ENCODE peak calls at places on chromosome 4, in nine cellular contexts. One of them, this sample, is unnamed.

GRCh38 chr4:102037566-102037965 is 247.0 kb downstream of the BANK1 start:
- DNase-seq in tibial nerve: no peak
- DNase-seq in esophagus squamous epithelium: no peak
- DNase-seq in body of pancreas: no peak
- DNase-seq in K562: no peak
- DNase-seq in gastrocnemius medialis: no peak
- DNase-seq in uterus: no peak
- DNase-seq in IMR-90: no peak
- DNase-seq in HCT116: no peak
- DNase-seq in this sample: no peak

GRCh38 chr4:7985072-7985471 is 45.4 kb upstream of the AFAP1 start:
- DNase-seq in gastrocnemius medialis: no peak
- DNase-seq in tibial nerve: no peak
- DNase-seq in K562: no peak
- DNase-seq in esophagus squamous epithelium: no peak
- DNase-seq in IMR-90: no peak
- DNase-seq in body of pancreas: no peak
- DNase-seq in HCT116: no peak
- DNase-seq in uterus: no peak
- DNase-seq in this sample: no peak

GRCh38 chr4:140085062-140085622 is 68.8 kb downstream of the MAML3 start:
- DNase-seq in HCT116: no peak
- DNase-seq in uterus: no peak
- DNase-seq in IMR-90: peak
- DNase-seq in esophagus squamous epithelium: no peak
- DNase-seq in gastrocnemius medialis: no peak
- DNase-seq in body of pancreas: no peak
- DNase-seq in K562: no peak
- DNase-seq in tibial nerve: no peak
- DNase-seq in this sample: no peak

GRCh38 chr4:26015133-26015651 is 101.2 kb downstream of the SMIM20 start:
- DNase-seq in body of pancreas: peak
- DNase-seq in esophagus squamous epithelium: peak
- DNase-seq in tibial nerve: peak
- DNase-seq in uterus: peak
- DNase-seq in K562: no peak
- DNase-seq in HCT116: no peak
- DNase-seq in gastrocnemius medialis: peak
- DNase-seq in IMR-90: peak
- DNase-seq in this sample: no peak

GRCh38 chr4:126995235-126995634 is 637.5 kb upstream of the INTU start:
- DNase-seq in IMR-90: no peak
- DNase-seq in body of pancreas: no peak
- DNase-seq in tibial nerve: no peak
- DNase-seq in HCT116: no peak
- DNase-seq in esophagus squamous epithelium: no peak
- DNase-seq in uterus: no peak
- DNase-seq in K562: no peak
- DNase-seq in gastrocnemius medialis: no peak
- DNase-seq in this sample: no peak

GRCh38 chr4:88037936-88038335 is 30.5 kb downstream of the PKD2 start:
- DNase-seq in body of pancreas: no peak
- DNase-seq in IMR-90: no peak
- DNase-seq in uterus: no peak
- DNase-seq in HCT116: no peak
- DNase-seq in esophagus squamous epithelium: no peak
- DNase-seq in tibial nerve: no peak
- DNase-seq in gastrocnemius medialis: no peak
- DNase-seq in K562: no peak
- DNase-seq in this sample: no peak

GRCh38 chr4:148054275-148054674 is 322.4 kb downstream of the ARHGAP10 start:
- DNase-seq in gastrocnemius medialis: peak
- DNase-seq in esophagus squamous epithelium: no peak
- DNase-seq in IMR-90: no peak
- DNase-seq in body of pancreas: no peak
- DNase-seq in uterus: no peak
- DNase-seq in K562: no peak
- DNase-seq in HCT116: no peak
- DNase-seq in tibial nerve: no peak
- DNase-seq in this sample: no peak

GRCh38 chr4:165198329-165198728 is 9.0 kb upstream of the KLHL2 start:
- DNase-seq in HCT116: no peak
- DNase-seq in IMR-90: no peak
- DNase-seq in esophagus squamous epithelium: no peak
- DNase-seq in gastrocnemius medialis: no peak
- DNase-seq in K562: no peak
- DNase-seq in tibial nerve: no peak
- DNase-seq in body of pancreas: no peak
- DNase-seq in uterus: no peak
- DNase-seq in this sample: no peak

GRCh38 chr4:87057835-87058234 is 123.0 kb downstream of the AFF1 start:
- DNase-seq in esophagus squamous epithelium: no peak
- DNase-seq in tibial nerve: no peak
- DNase-seq in uterus: no peak
- DNase-seq in IMR-90: peak
- DNase-seq in gastrocnemius medialis: no peak
- DNase-seq in body of pancreas: no peak
- DNase-seq in K562: no peak
- DNase-seq in HCT116: no peak
- DNase-seq in this sample: no peak

GRCh38 chr4:185657191-185657590 is 121.9 kb upstream of the PDLIM3 start:
- DNase-seq in body of pancreas: no peak
- DNase-seq in uterus: no peak
- DNase-seq in tibial nerve: no peak
- DNase-seq in gastrocnemius medialis: no peak
- DNase-seq in HCT116: no peak
- DNase-seq in IMR-90: no peak
- DNase-seq in K562: no peak
- DNase-seq in esophagus squamous epithelium: no peak
- DNase-seq in this sample: no peak

GRCh38 chr4:27176400-27176799 is 315.8 kb downstream of the STIM2 start:
- DNase-seq in esophagus squamous epithelium: no peak
- DNase-seq in K562: peak
- DNase-seq in gastrocnemius medialis: no peak
- DNase-seq in body of pancreas: no peak
- DNase-seq in uterus: no peak
- DNase-seq in HCT116: peak
- DNase-seq in IMR-90: peak
- DNase-seq in tibial nerve: no peak
- DNase-seq in this sample: no peak

GRCh38 chr4:82797591-82798081 is 960 bp downstream of the SCD5 start:
- DNase-seq in K562: no peak
- DNase-seq in tibial nerve: no peak
- DNase-seq in body of pancreas: peak
- DNase-seq in gastrocnemius medialis: no peak
- DNase-seq in uterus: no peak
- DNase-seq in HCT116: no peak
- DNase-seq in esophagus squamous epithelium: no peak
- DNase-seq in IMR-90: peak
- DNase-seq in this sample: peak

GRCh38 chr4:130699004-130699403 is 1603.1 kb downstream of the C4orf33 start:
- DNase-seq in tibial nerve: no peak
- DNase-seq in uterus: no peak
- DNase-seq in HCT116: no peak
- DNase-seq in gastrocnemius medialis: no peak
- DNase-seq in K562: no peak
- DNase-seq in esophagus squamous epithelium: no peak
- DNase-seq in body of pancreas: no peak
- DNase-seq in IMR-90: no peak
- DNase-seq in this sample: no peak

GRCh38 chr4:176359590-176359989 is 39.8 kb downstream of the SPCS3 start:
- DNase-seq in tibial nerve: no peak
- DNase-seq in K562: no peak
- DNase-seq in body of pancreas: no peak
- DNase-seq in uterus: no peak
- DNase-seq in IMR-90: peak
- DNase-seq in HCT116: no peak
- DNase-seq in gastrocnemius medialis: no peak
- DNase-seq in esophagus squamous epithelium: no peak
- DNase-seq in this sample: no peak

GRCh38 chr4:184647391-184648101 is 1.7 kb downstream of the CASP3 start:
- DNase-seq in HCT116: no peak
- DNase-seq in uterus: no peak
- DNase-seq in tibial nerve: no peak
- DNase-seq in gastrocnemius medialis: no peak
- DNase-seq in IMR-90: peak
- DNase-seq in K562: no peak
- DNase-seq in body of pancreas: no peak
- DNase-seq in esophagus squamous epithelium: no peak
- DNase-seq in this sample: no peak
- H3K4me3 ChIP-seq in HCT116: peak
- H3K4me3 ChIP-seq in uterus: peak
- H3K4me3 ChIP-seq in tibial nerve: peak
- H3K4me3 ChIP-seq in gastrocnemius medialis: peak
- H3K4me3 ChIP-seq in IMR-90: peak
- H3K4me3 ChIP-seq in K562: peak
- H3K4me3 ChIP-seq in body of pancreas: peak
- H3K4me3 ChIP-seq in esophagus squamous epithelium: peak
- H3K4me3 ChIP-seq in this sample: peak

DNA sequence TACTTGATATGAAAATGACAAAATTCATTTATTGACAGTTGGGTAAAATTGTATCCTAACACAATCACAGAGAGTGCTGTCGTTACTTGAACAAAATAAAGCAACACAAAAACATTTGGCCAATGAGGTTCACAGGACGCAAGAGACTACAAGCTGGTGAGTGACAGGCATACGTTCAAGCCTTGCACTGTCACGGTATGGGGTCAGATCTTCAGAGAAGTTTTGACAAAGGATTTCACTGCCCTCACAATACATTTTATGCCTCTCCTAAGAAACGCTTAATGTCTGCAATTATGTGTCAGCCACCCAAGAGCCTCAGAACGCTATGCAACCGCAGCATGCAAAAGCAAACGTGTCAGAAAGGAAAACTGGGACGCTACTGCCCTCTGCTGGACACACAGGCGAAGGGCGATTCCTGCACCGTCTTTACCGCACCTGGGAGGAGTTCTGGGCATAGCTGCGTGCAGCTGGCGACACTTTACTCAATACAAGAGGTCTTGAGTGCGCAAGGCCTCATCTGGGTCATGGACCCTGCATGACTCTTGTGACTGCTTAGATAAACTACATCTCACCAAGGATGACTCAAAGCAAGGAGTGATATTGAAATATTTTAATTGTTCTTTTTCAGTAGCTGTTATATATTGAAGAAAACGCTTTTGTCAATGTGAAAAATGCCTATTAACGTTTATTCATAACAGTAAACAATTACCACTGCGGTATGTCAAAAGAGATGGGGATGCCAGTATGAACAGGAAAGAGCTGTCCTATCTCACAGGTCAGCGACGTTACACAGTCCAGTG is 147.7 kb upstream of the FRG1 start:
- DNase-seq in IMR-90: peak
- DNase-seq in uterus: no peak
- DNase-seq in body of pancreas: peak
- DNase-seq in esophagus squamous epithelium: no peak
- DNase-seq in HCT116: peak
- DNase-seq in K562: peak
- DNase-seq in gastrocnemius medialis: peak
- DNase-seq in tibial nerve: peak
- DNase-seq in this sample: peak
- TF ChIP-seq POLR2A in IMR-90: no peak
- TF ChIP-seq POLR2A in uterus: no peak
- TF ChIP-seq POLR2A in body of pancreas: no peak
- TF ChIP-seq POLR2A in esophagus squamous epithelium: no peak
- TF ChIP-seq POLR2A in HCT116: no peak
- TF ChIP-seq POLR2A in K562: no peak
- TF ChIP-seq POLR2A in gastrocnemius medialis: no peak
- TF ChIP-seq POLR2A in tibial nerve: no peak
- TF ChIP-seq POLR2A in this sample: no peak

DNA sequence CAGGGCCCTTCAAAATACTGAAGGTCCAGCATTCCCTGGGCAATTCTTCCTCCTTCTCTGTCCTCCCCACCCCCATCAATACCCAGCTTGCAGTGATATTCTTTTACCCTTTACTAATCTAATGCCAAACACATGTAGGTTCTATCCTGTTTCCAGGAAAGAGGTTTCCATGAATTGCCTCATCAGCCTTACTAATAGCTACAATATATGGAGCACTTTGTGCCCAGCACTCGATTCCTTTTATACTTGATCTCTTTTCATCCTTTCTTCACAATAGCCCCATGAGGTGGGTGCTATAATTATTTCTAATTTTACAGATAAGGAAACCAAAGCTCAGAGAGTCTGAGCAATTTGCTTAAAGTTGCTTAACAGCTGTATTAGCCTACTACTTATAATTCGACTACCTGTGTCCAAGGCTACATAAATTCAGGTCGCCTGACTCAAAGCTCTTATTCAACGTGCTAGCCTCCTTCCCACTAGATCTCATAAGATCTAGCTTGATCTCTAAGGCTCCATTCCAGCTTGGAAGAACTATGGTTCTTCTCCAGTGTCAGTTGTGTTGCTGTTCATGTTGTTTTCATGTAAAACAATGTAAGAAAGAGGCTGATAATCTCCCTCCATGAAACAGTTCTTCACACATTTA is 229.6 kb upstream of the PGRMC2 start:
- DNase-seq in IMR-90: peak
- DNase-seq in tibial nerve: no peak
- DNase-seq in body of pancreas: no peak
- DNase-seq in K562: peak
- DNase-seq in gastrocnemius medialis: no peak
- DNase-seq in HCT116: no peak
- DNase-seq in uterus: no peak
- DNase-seq in esophagus squamous epithelium: no peak
- DNase-seq in this sample: no peak
- H3K27ac ChIP-seq in IMR-90: peak
- H3K27ac ChIP-seq in tibial nerve: peak
- H3K27ac ChIP-seq in body of pancreas: no peak
- H3K27ac ChIP-seq in K562: peak
- H3K27ac ChIP-seq in gastrocnemius medialis: peak
- H3K27ac ChIP-seq in HCT116: no peak
- H3K27ac ChIP-seq in uterus: peak
- H3K27ac ChIP-seq in esophagus squamous epithelium: peak
- H3K27ac ChIP-seq in this sample: no peak

GRCh38 chr4:6474053-6474568 is 1.7 kb upstream of the PPP2R2C start:
- DNase-seq in gastrocnemius medialis: no peak
- DNase-seq in IMR-90: no peak
- DNase-seq in tibial nerve: no peak
- DNase-seq in uterus: no peak
- DNase-seq in K562: peak
- DNase-seq in body of pancreas: no peak
- DNase-seq in esophagus squamous epithelium: no peak
- DNase-seq in HCT116: no peak
- DNase-seq in this sample: no peak

GRCh38 chr4:6472008-6472386 is 417 bp downstream of the PPP2R2C start:
- DNase-seq in gastrocnemius medialis: no peak
- DNase-seq in uterus: no peak
- DNase-seq in tibial nerve: no peak
- DNase-seq in esophagus squamous epithelium: no peak
- DNase-seq in body of pancreas: no peak
- DNase-seq in K562: no peak
- DNase-seq in HCT116: no peak
- DNase-seq in IMR-90: no peak
- DNase-seq in this sample: no peak

GRCh38 chr4:6473264-6474052 is 1.0 kb upstream of the PPP2R2C start:
- DNase-seq in IMR-90: no peak
- DNase-seq in tibial nerve: no peak
- DNase-seq in uterus: no peak
- DNase-seq in esophagus squamous epithelium: no peak
- DNase-seq in gastrocnemius medialis: no peak
- DNase-seq in K562: no peak
- DNase-seq in HCT116: no peak
- DNase-seq in body of pancreas: no peak
- DNase-seq in this sample: no peak

GRCh38 chr4:6471303-6472007 is 959 bp downstream of the PPP2R2C start:
- DNase-seq in uterus: no peak
- DNase-seq in HCT116: no peak
- DNase-seq in body of pancreas: no peak
- DNase-seq in K562: no peak
- DNase-seq in gastrocnemius medialis: no peak
- DNase-seq in IMR-90: no peak
- DNase-seq in tibial nerve: no peak
- DNase-seq in esophagus squamous epithelium: no peak
- DNase-seq in this sample: peak

GRCh38 chr4:6472387-6473263 is at the start of gene PPP2R2C:
- DNase-seq in esophagus squamous epithelium: no peak
- DNase-seq in body of pancreas: no peak
- DNase-seq in uterus: no peak
- DNase-seq in HCT116: no peak
- DNase-seq in K562: peak
- DNase-seq in tibial nerve: no peak
- DNase-seq in gastrocnemius medialis: no peak
- DNase-seq in IMR-90: no peak
- DNase-seq in this sample: no peak
- H3K4me3 ChIP-seq in esophagus squamous epithelium: peak
- H3K4me3 ChIP-seq in body of pancreas: no peak
- H3K4me3 ChIP-seq in uterus: peak
- H3K4me3 ChIP-seq in HCT116: peak
- H3K4me3 ChIP-seq in K562: no peak
- H3K4me3 ChIP-seq in tibial nerve: no peak
- H3K4me3 ChIP-seq in gastrocnemius medialis: peak
- H3K4me3 ChIP-seq in IMR-90: no peak
- H3K4me3 ChIP-seq in this sample: peak

This sample was measured in ovary.